ENCODE peak calls at places on chromosomes 13 and 19, in ten cellular contexts. P is A549; H is aorta; Q is stimulated activated CD8-positive, alpha-beta memory T cell treated with anti-CD3 and anti-CD28 coated beads, Interleukin-15, amount 100 ng/mL, for 4 hours; B is choroid plexus epithelial cell; C is effector CD4-positive, alpha-beta T cell; M is mucosa of descending colon; A is testis; X is stimulated activated naive CD8-positive, alpha-beta T cell treated with anti-CD3 and anti-CD28 coated beads, Interleukin-15, Interleukin-2, amounts not matched to agents 100 U/mL and 50 U/mL, for 24 hours; D is H1. V is an unnamed sample.

GRCh38 chr13:97194473-97194872 is 27.7 kb upstream of the MBNL2 start:
- DNase-seq in C (no peak), H (no peak), M (no peak), B (peak), A (peak), D (no peak), P (no peak), X (no peak), Q (no peak), V (no peak)

GRCh38 chr13:114073881-114074551 is 58.4 kb downstream of the RASA3 start:
- DNase-seq in M (no peak), A (no peak), D (no peak), X (no peak), C (no peak), P (no peak), Q (no peak), H (no peak), B (no peak), V (no peak)

GRCh38 chr13:90281709-90282108 is 1065.8 kb upstream of the MIR17HG start:
- DNase-seq in X (no peak), H (no peak), P (no peak), C (no peak), Q (no peak), A (no peak), D (no peak), M (peak), B (no peak), V (no peak)

GRCh38 chr13:36259361-36260137 is 38.1 kb downstream of the CCDC169 start:
- DNase-seq in B (no peak), P (no peak), X (no peak), H (no peak), D (no peak), M (no peak), Q (no peak), A (peak), C (no peak), V (no peak)

GRCh38 chr13:19070398-19070735 is 111.3 kb downstream of the TUBA3C start:
- DNase-seq in A (no peak), P (no peak), M (no peak), C (no peak), B (no peak), D (no peak), Q (no peak), H (no peak), X (no peak), V (no peak)

GRCh38 chr13:97439196-97439595 is 5.2 kb downstream of the RAP2A start:
- DNase-seq in B (peak), Q (no peak), M (no peak), C (no peak), X (no peak), D (no peak), P (no peak), A (no peak), H (no peak), V (no peak)

GRCh38 chr13:40404967-40405716 is 261.3 kb downstream of the FOXO1 start:
- DNase-seq in Q (no peak), A (no peak), H (no peak), B (no peak), C (no peak), X (no peak), P (no peak), D (no peak), M (no peak), V (no peak)

GRCh38 chr19:4380254-4380727 is 20.1 kb downstream of the SH3GL1 start:
- DNase-seq in M (peak), P (no peak), H (no peak), C (peak), A (peak), D (no peak), B (no peak), Q (no peak), X (peak), V (peak)

GRCh38 chr13:100530645-100531044 is 57.9 kb downstream of the GGACT start:
- DNase-seq in Q (no peak), P (no peak), A (peak), M (no peak), X (no peak), C (no peak), H (no peak), B (peak), D (no peak), V (no peak)

GRCh38 chr19:15180451-15181390 is 20.1 kb downstream of the NOTCH3 start:
- DNase-seq in M (peak), A (peak), B (no peak), P (no peak), H (no peak), C (no peak), Q (no peak), X (no peak), D (no peak), V (no peak)

GRCh38 chr13:27211771-27212364 is 39.5 kb upstream of the RPL21 start:
- DNase-seq in M (no peak), P (no peak), H (no peak), Q (no peak), B (peak), A (no peak), X (no peak), C (no peak), D (no peak), V (no peak)

V was measured in activated naive CD4-positive, alpha-beta T cell treated with anti-CD3 and anti-CD28 coated beads, Interleukin-2, amount 10 ng/mL, durations not matched to agents 7 days and 5 days.